ENCODE peak calls at places on chromosomes 3 and 15, in eight cellular contexts. G is psoas muscle; P is stimulated activated CD4-positive, alpha-beta T cell treated with anti-CD3 and anti-CD28 coated beads, Interleukin-12 subunit alpha, Interleukin-12 subunit beta, amount 100 ng/mL, for 4 hours; Y is NCI-H1436 treated with DMSO at 0.1 percent for 48 hours; T is activated CD8-positive, alpha-beta memory T cell treated with anti-CD3 and anti-CD28 coated beads for 24 hours; Q is NCI-H1105 treated with DMSO at 0.1 percent for 48 hours; S is NCI-H345; N is HTR-8/SVneo. L is an unnamed sample.

GRCh38 chr15:40790723-40791122 is 16.2 kb upstream of the ZFYVE19 start:
- DNase-seq in G (no peak), P (no peak), Y (no peak), T (no peak), Q (no peak), S (no peak), N (no peak), L (no peak)

GRCh38 chr3:121274411-121274810 is 271.4 kb downstream of the POLQ start:
- DNase-seq in G (no peak), P (no peak), Y (no peak), T (no peak), Q (no peak), S (no peak), N (no peak), L (no peak)

GRCh38 chr3:57110797-57111196 is 50.3 kb downstream of the SPATA12 start:
- DNase-seq in G (no peak), P (no peak), Y (no peak), T (no peak), Q (peak), S (peak), N (no peak), L (peak)

GRCh38 chr3:43894176-43895049 is 203.7 kb downstream of the ABHD5 start:
- DNase-seq in G (peak), P (peak), Y (no peak), T (peak), Q (no peak), S (peak), N (no peak), L (no peak)

GRCh38 chr3:162295323-162295983 is 798.8 kb downstream of the OTOL1 start:
- DNase-seq in G (no peak), P (no peak), Y (no peak), T (no peak), Q (no peak), S (no peak), N (peak), L (no peak)

GRCh38 chr3:182364723-182365650 is 428.3 kb upstream of the ATP11B start:
- DNase-seq in G (no peak), P (no peak), Y (peak), T (no peak), Q (peak), S (peak), N (no peak), L (peak)

GRCh38 chr3:149792485-149793270 is at the start of gene ANKUB1:
- DNase-seq in G (no peak), P (no peak), Y (peak), T (no peak), Q (peak), S (peak), N (no peak), L (no peak)

GRCh38 chr3:23169551-23169950 is 33.6 kb upstream of the UBE2E2 start:
- DNase-seq in G (no peak), P (no peak), Y (no peak), T (no peak), Q (no peak), S (no peak), N (no peak), L (no peak)

GRCh38 chr3:152818027-152818426 is 16.9 kb upstream of the P2RY1 start:
- DNase-seq in G (no peak), P (no peak), Y (no peak), T (no peak), Q (no peak), S (no peak), N (no peak), L (no peak)

GRCh38 chr3:42164635-42165034 is 73.5 kb downstream of the TRAK1 start:
- DNase-seq in G (no peak), P (no peak), Y (no peak), T (no peak), Q (no peak), S (no peak), N (no peak), L (no peak)

GRCh38 chr3:114887806-114888205 is 259.3 kb downstream of the ZBTB20 start:
- DNase-seq in G (no peak), P (no peak), Y (no peak), T (no peak), Q (no peak), S (no peak), N (no peak), L (no peak)

GRCh38 chr3:120879401-120879800 is 28.6 kb upstream of the STXBP5L start:
- DNase-seq in G (no peak), P (no peak), Y (no peak), T (no peak), Q (no peak), S (no peak), N (no peak), L (no peak)

GRCh38 chr15:78242128-78242527 is 7.8 kb upstream of the ACSBG1 start:
- DNase-seq in G (no peak), P (no peak), Y (no peak), T (no peak), Q (no peak), S (no peak), N (no peak), L (no peak)

GRCh38 chr3:4670352-4670751 is 177.2 kb downstream of the ITPR1 start:
- DNase-seq in G (no peak), P (no peak), Y (no peak), T (no peak), Q (no peak), S (no peak), N (peak), L (no peak)

GRCh38 chr3:54198556-54198955 is 76.2 kb downstream of the CACNA2D3 start:
- DNase-seq in G (no peak), P (no peak), Y (no peak), T (no peak), Q (no peak), S (no peak), N (no peak), L (no peak)

GRCh38 chr15:41284425-41285177 is 47.8 kb downstream of the OIP5 start:
- DNase-seq in G (no peak), P (no peak), Y (no peak), T (peak), Q (no peak), S (peak), N (no peak), L (no peak)

GRCh38 chr15:58161436-58161835 is 23.3 kb downstream of the AQP9 start:
- DNase-seq in G (no peak), P (no peak), Y (no peak), T (no peak), Q (no peak), S (no peak), N (no peak), L (no peak)

GRCh38 chr3:128969993-128970740 is 23.7 kb downstream of the CFAP92 start:
- DNase-seq in G (peak), P (peak), Y (no peak), T (peak), Q (peak), S (peak), N (peak), L (peak)

GRCh38 chr3:47404420-47404819 is 23.6 kb downstream of the PTPN23 start:
- DNase-seq in G (no peak), P (no peak), Y (no peak), T (no peak), Q (no peak), S (no peak), N (no peak), L (no peak)

GRCh38 chr3:141261472-141262171 is 30.0 kb downstream of the PXYLP1 start:
- DNase-seq in G (no peak), P (no peak), Y (no peak), T (no peak), Q (peak), S (no peak), N (no peak), L (no peak)